ENCODE peak calls at places on chromosomes 13 and 19, in ten cellular contexts. One of them, this sample, is unnamed.

GRCh38 chr13:83450586-83450985 is 431.7 kb downstream of the SLITRK1 start:
- DNase-seq in AG04450: no peak
- DNase-seq in heart right ventricle: no peak
- DNase-seq in brain microvascular endothelial cell: no peak
- DNase-seq in choroid plexus epithelial cell: peak
- DNase-seq in CD8-positive, alpha-beta T cell: no peak
- DNase-seq in uterus: no peak
- DNase-seq in MM.1S: no peak
- DNase-seq in astrocyte of the spinal cord: no peak
- DNase-seq in endodermal cell: no peak
- DNase-seq in this sample: no peak

GRCh38 chr13:80755925-80756324 is 415.0 kb upstream of the SPRY2 start:
- DNase-seq in AG04450: no peak
- DNase-seq in heart right ventricle: no peak
- DNase-seq in brain microvascular endothelial cell: no peak
- DNase-seq in choroid plexus epithelial cell: peak
- DNase-seq in CD8-positive, alpha-beta T cell: no peak
- DNase-seq in uterus: no peak
- DNase-seq in MM.1S: no peak
- DNase-seq in astrocyte of the spinal cord: peak
- DNase-seq in endodermal cell: no peak
- DNase-seq in this sample: no peak

GRCh38 chr13:101452519-101453485 is at the start of gene ITGBL1:
- DNase-seq in AG04450: no peak
- DNase-seq in heart right ventricle: no peak
- DNase-seq in brain microvascular endothelial cell: no peak
- DNase-seq in choroid plexus epithelial cell: peak
- DNase-seq in CD8-positive, alpha-beta T cell: no peak
- DNase-seq in uterus: no peak
- DNase-seq in MM.1S: peak
- DNase-seq in astrocyte of the spinal cord: peak
- DNase-seq in endodermal cell: peak
- DNase-seq in this sample: peak

GRCh38 chr19:17421942-17422341 is 2.1 kb downstream of the MVB12A start:
- DNase-seq in AG04450: no peak
- DNase-seq in heart right ventricle: no peak
- DNase-seq in brain microvascular endothelial cell: no peak
- DNase-seq in choroid plexus epithelial cell: no peak
- DNase-seq in CD8-positive, alpha-beta T cell: no peak
- DNase-seq in uterus: no peak
- DNase-seq in MM.1S: no peak
- DNase-seq in astrocyte of the spinal cord: no peak
- DNase-seq in endodermal cell: no peak
- DNase-seq in this sample: no peak

GRCh38 chr13:98664510-98664909 is 87.6 kb upstream of the STK24 start:
- DNase-seq in AG04450: no peak
- DNase-seq in heart right ventricle: no peak
- DNase-seq in brain microvascular endothelial cell: no peak
- DNase-seq in choroid plexus epithelial cell: no peak
- DNase-seq in CD8-positive, alpha-beta T cell: no peak
- DNase-seq in uterus: no peak
- DNase-seq in MM.1S: no peak
- DNase-seq in astrocyte of the spinal cord: no peak
- DNase-seq in endodermal cell: no peak
- DNase-seq in this sample: no peak

GRCh38 chr19:38303517-38304351 is at the start of gene C19orf33:
- DNase-seq in AG04450: no peak
- DNase-seq in heart right ventricle: peak
- DNase-seq in brain microvascular endothelial cell: no peak
- DNase-seq in choroid plexus epithelial cell: no peak
- DNase-seq in CD8-positive, alpha-beta T cell: no peak
- DNase-seq in uterus: no peak
- DNase-seq in MM.1S: no peak
- DNase-seq in astrocyte of the spinal cord: peak
- DNase-seq in endodermal cell: peak
- DNase-seq in this sample: peak

GRCh38 chr19:55679343-55680257 is 4.6 kb downstream of the EPN1 start:
- DNase-seq in AG04450: no peak
- DNase-seq in heart right ventricle: no peak
- DNase-seq in brain microvascular endothelial cell: no peak
- DNase-seq in choroid plexus epithelial cell: no peak
- DNase-seq in CD8-positive, alpha-beta T cell: no peak
- DNase-seq in uterus: no peak
- DNase-seq in MM.1S: no peak
- DNase-seq in astrocyte of the spinal cord: no peak
- DNase-seq in endodermal cell: no peak
- DNase-seq in this sample: no peak

GRCh38 chr13:43307921-43308433 is 284.6 kb downstream of the DNAJC15 start:
- DNase-seq in AG04450: peak
- DNase-seq in heart right ventricle: peak
- DNase-seq in brain microvascular endothelial cell: peak
- DNase-seq in choroid plexus epithelial cell: peak
- DNase-seq in CD8-positive, alpha-beta T cell: no peak
- DNase-seq in uterus: peak
- DNase-seq in MM.1S: no peak
- DNase-seq in astrocyte of the spinal cord: peak
- DNase-seq in endodermal cell: peak
- DNase-seq in this sample: peak

GRCh38 chr19:10568826-10569651 is at the start of gene CDKN2D:
- DNase-seq in AG04450: peak
- DNase-seq in heart right ventricle: peak
- DNase-seq in brain microvascular endothelial cell: peak
- DNase-seq in choroid plexus epithelial cell: peak
- DNase-seq in CD8-positive, alpha-beta T cell: peak
- DNase-seq in uterus: peak
- DNase-seq in MM.1S: peak
- DNase-seq in astrocyte of the spinal cord: peak
- DNase-seq in endodermal cell: peak
- DNase-seq in this sample: peak
- TF ChIP-seq CTCF in AG04450: no peak
- TF ChIP-seq CTCF in heart right ventricle: no peak
- TF ChIP-seq CTCF in brain microvascular endothelial cell: no peak
- TF ChIP-seq CTCF in choroid plexus epithelial cell: no peak
- TF ChIP-seq CTCF in CD8-positive, alpha-beta T cell: no peak
- TF ChIP-seq CTCF in uterus: peak
- TF ChIP-seq CTCF in MM.1S: no peak
- TF ChIP-seq CTCF in astrocyte of the spinal cord: no peak
- TF ChIP-seq CTCF in endodermal cell: peak
- TF ChIP-seq CTCF in this sample: peak

GRCh38 chr13:74820809-74821208 is 661.2 kb downstream of the TBC1D4 start:
- DNase-seq in AG04450: no peak
- DNase-seq in heart right ventricle: no peak
- DNase-seq in brain microvascular endothelial cell: no peak
- DNase-seq in choroid plexus epithelial cell: no peak
- DNase-seq in CD8-positive, alpha-beta T cell: no peak
- DNase-seq in uterus: no peak
- DNase-seq in MM.1S: no peak
- DNase-seq in astrocyte of the spinal cord: no peak
- DNase-seq in endodermal cell: peak
- DNase-seq in this sample: no peak

GRCh38 chr13:74825170-74825948 is 656.6 kb downstream of the TBC1D4 start:
- DNase-seq in AG04450: no peak
- DNase-seq in heart right ventricle: peak
- DNase-seq in brain microvascular endothelial cell: peak
- DNase-seq in choroid plexus epithelial cell: peak
- DNase-seq in CD8-positive, alpha-beta T cell: no peak
- DNase-seq in uterus: no peak
- DNase-seq in MM.1S: no peak
- DNase-seq in astrocyte of the spinal cord: peak
- DNase-seq in endodermal cell: no peak
- DNase-seq in this sample: peak

DNA sequence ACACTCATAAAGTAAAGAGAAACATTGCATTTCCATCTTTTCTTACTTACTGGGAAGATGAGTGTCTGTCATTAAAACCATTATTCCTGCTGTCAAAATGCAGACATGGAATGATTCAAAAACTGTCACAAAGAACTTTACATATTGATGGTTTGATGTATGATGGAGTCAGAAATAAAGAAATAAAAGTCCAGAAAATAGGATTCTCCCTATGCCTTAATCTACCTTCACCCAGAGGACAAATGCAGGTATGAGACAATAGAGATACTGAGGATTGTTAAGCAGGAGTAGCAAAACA is 656.1 kb downstream of the TBC1D4 start:
- DNase-seq in AG04450: no peak
- DNase-seq in heart right ventricle: no peak
- DNase-seq in brain microvascular endothelial cell: no peak
- DNase-seq in choroid plexus epithelial cell: no peak
- DNase-seq in CD8-positive, alpha-beta T cell: no peak
- DNase-seq in uterus: no peak
- DNase-seq in MM.1S: no peak
- DNase-seq in astrocyte of the spinal cord: no peak
- DNase-seq in endodermal cell: no peak
- DNase-seq in this sample: no peak
- H3K4me3 ChIP-seq in AG04450: no peak
- H3K4me3 ChIP-seq in heart right ventricle: no peak
- H3K4me3 ChIP-seq in brain microvascular endothelial cell: no peak
- H3K4me3 ChIP-seq in choroid plexus epithelial cell: no peak
- H3K4me3 ChIP-seq in CD8-positive, alpha-beta T cell: no peak
- H3K4me3 ChIP-seq in uterus: no peak
- H3K4me3 ChIP-seq in MM.1S: no peak
- H3K4me3 ChIP-seq in astrocyte of the spinal cord: no peak
- H3K4me3 ChIP-seq in endodermal cell: no peak
- H3K4me3 ChIP-seq in this sample: no peak

GRCh38 chr19:43902399-43902798 is 32.7 kb downstream of the ZNF45 start:
- DNase-seq in AG04450: no peak
- DNase-seq in heart right ventricle: no peak
- DNase-seq in brain microvascular endothelial cell: no peak
- DNase-seq in choroid plexus epithelial cell: no peak
- DNase-seq in CD8-positive, alpha-beta T cell: no peak
- DNase-seq in uterus: no peak
- DNase-seq in MM.1S: no peak
- DNase-seq in astrocyte of the spinal cord: no peak
- DNase-seq in endodermal cell: no peak
- DNase-seq in this sample: no peak
- TF ChIP-seq CTCF in AG04450: no peak
- TF ChIP-seq CTCF in heart right ventricle: no peak
- TF ChIP-seq CTCF in brain microvascular endothelial cell: no peak
- TF ChIP-seq CTCF in choroid plexus epithelial cell: no peak
- TF ChIP-seq CTCF in CD8-positive, alpha-beta T cell: no peak
- TF ChIP-seq CTCF in uterus: no peak
- TF ChIP-seq CTCF in MM.1S: no peak
- TF ChIP-seq CTCF in astrocyte of the spinal cord: no peak
- TF ChIP-seq CTCF in endodermal cell: no peak
- TF ChIP-seq CTCF in this sample: no peak

DNA sequence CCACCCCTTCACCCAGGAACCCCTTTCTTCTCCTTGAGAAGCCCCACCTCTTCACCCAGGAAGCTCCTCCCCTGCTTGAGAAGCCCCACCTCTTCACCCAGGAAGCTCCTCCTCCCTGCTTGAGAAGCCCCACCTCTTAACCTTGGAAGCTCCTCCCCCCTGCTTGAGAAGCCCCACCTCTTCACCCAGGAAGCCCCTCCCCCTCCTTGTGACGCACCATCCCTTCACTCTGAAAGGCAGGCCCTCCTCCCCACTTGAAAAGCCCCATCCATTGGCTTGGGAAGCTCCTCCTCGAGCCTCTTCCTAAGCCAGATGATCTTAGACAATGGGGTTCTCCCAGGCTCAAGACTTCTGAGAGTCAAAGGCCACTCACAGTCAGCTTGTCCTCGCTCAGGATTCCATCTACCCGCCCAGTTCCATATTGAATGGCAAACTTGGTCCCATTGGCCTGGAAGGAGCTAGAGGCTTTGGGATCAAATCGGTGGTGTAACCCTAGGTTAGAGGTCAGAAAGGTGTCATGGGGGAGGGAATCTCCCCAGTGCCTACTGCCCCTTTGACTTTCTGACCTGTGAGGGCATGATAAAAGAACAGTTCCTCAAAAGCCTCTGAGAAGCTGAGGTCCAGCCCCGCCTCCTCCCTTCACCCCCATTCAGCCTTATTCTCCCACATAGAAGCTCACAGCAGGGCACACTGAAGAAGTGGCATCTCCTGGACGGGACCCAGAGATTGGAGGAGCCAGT is 4.0 kb downstream of the NAPSA start:
- DNase-seq in AG04450: no peak
- DNase-seq in heart right ventricle: no peak
- DNase-seq in brain microvascular endothelial cell: no peak
- DNase-seq in choroid plexus epithelial cell: no peak
- DNase-seq in CD8-positive, alpha-beta T cell: no peak
- DNase-seq in uterus: no peak
- DNase-seq in MM.1S: peak
- DNase-seq in astrocyte of the spinal cord: no peak
- DNase-seq in endodermal cell: peak
- DNase-seq in this sample: no peak
- H3K4me3 ChIP-seq in AG04450: no peak
- H3K4me3 ChIP-seq in heart right ventricle: no peak
- H3K4me3 ChIP-seq in brain microvascular endothelial cell: no peak
- H3K4me3 ChIP-seq in choroid plexus epithelial cell: no peak
- H3K4me3 ChIP-seq in CD8-positive, alpha-beta T cell: no peak
- H3K4me3 ChIP-seq in uterus: no peak
- H3K4me3 ChIP-seq in MM.1S: no peak
- H3K4me3 ChIP-seq in astrocyte of the spinal cord: no peak
- H3K4me3 ChIP-seq in endodermal cell: no peak
- H3K4me3 ChIP-seq in this sample: no peak

This sample was measured in fibroblast of villous mesenchyme.